ENCODE peak calls at places on chromosomes 2 and 18, in four cellular contexts. C is left ventricle myocardium inferior, W is GM20000, N is neural crest cell. Z is an unnamed sample.

GRCh38 chr2:71563872-71564271 is 110.5 kb downstream of the DYSF start:
- DNase-seq in N (no peak), W (no peak), C (no peak), Z (no peak)

GRCh38 chr2:80303825-80304521 is 579 bp downstream of the LRRTM1 start:
- DNase-seq in C (no peak), W (no peak), N (peak; percentile 57), Z (peak; percentile 63)

GRCh38 chr2:193895226-193895625 is 1700.5 kb upstream of the TMEFF2 start:
- DNase-seq in C (no peak), W (no peak), N (no peak), Z (no peak)

GRCh38 chr18:12422936-12423335 is 15.2 kb downstream of the PRELID3A start:
- DNase-seq in C (no peak), N (no peak), W (no peak), Z (no peak)

GRCh38 chr2:240919161-240919781 is 13.1 kb downstream of the CROCC2 start:
- DNase-seq in W (no peak), N (no peak), C (peak; percentile 12), Z (peak; percentile 2)

GRCh38 chr2:99777266-99777640 is 287.4 kb upstream of the REV1 start:
- DNase-seq in C (no peak), N (no peak), W (no peak), Z (no peak)

GRCh38 chr2:119005565-119005964 is 63.6 kb downstream of the MARCO start:
- DNase-seq in C (no peak), N (no peak), W (no peak), Z (no peak)

GRCh38 chr2:42913280-42913878 is 121.0 kb upstream of the HAAO start:
- DNase-seq in N (no peak), W (no peak), C (no peak), Z (no peak)

GRCh38 chr2:102478686-102479470 is 5.9 kb downstream of the SLC9A4 start:
- DNase-seq in N (no peak), C (no peak), W (no peak), Z (no peak)

GRCh38 chr2:132620115-132620514 is 49.9 kb downstream of the LYPD1 start:
- DNase-seq in W (no peak), C (no peak), N (no peak), Z (no peak)

GRCh38 chr2:22701761-22702160 is 683.2 kb upstream of the KLHL29 start:
- DNase-seq in C (no peak), W (no peak), N (no peak), Z (no peak)

GRCh38 chr2:64456298-64456697 is 2.3 kb downstream of the LGALSL start:
- DNase-seq in C (no peak), W (no peak), N (no peak), Z (no peak)

GRCh38 chr2:8839189-8839965 is 2.0 kb upstream of the KIDINS220 start:
- DNase-seq in W (no peak), C (no peak), N (no peak), Z (no peak)

GRCh38 chr18:11658989-11659388 is 30.1 kb upstream of the GNAL start:
- DNase-seq in W (no peak), N (no peak), C (no peak), Z (no peak)

GRCh38 chr2:214542866-214543265 is 132.0 kb downstream of the VWC2L start:
- DNase-seq in W (no peak), C (no peak), N (no peak), Z (no peak)

GRCh38 chr2:200864206-200864976 is at the start of gene CLK1:
- DNase-seq in N (peak; percentile 81), C (peak; percentile 98), W (peak; percentile 94), Z (peak; percentile 90)

GRCh38 chr2:65722028-65722427 is 289.6 kb upstream of the SPRED2 start:
- DNase-seq in C (peak; percentile 29), W (no peak), N (peak; percentile 42), Z (peak; percentile 63)

GRCh38 chr18:79942786-79943607 is 8.5 kb downstream of the SLC66A2 start:
- DNase-seq in N (no peak), C (no peak), W (no peak), Z (no peak)

GRCh38 chr2:172833898-172834297 is 98.3 kb downstream of the RAPGEF4 start:
- DNase-seq in W (no peak), C (no peak), N (no peak), Z (no peak)

GRCh38 chr2:18435425-18436037 is 124.9 kb downstream of the RDH14 start:
- DNase-seq in W (no peak), N (peak; percentile 42), C (no peak), Z (peak; percentile 53)

GRCh38 chr2:234955971-234956509 is 4.2 kb downstream of the SH3BP4 start:
- DNase-seq in N (no peak), C (no peak), W (no peak), Z (no peak)

GRCh38 chr2:153074207-153074606 is 355.8 kb downstream of the ARL6IP6 start:
- DNase-seq in W (no peak), N (no peak), C (no peak), Z (no peak)

GRCh38 chr2:19623488-19623887 is 265.1 kb upstream of the OSR1 start:
- DNase-seq in W (no peak), N (no peak), C (no peak), Z (no peak)

GRCh38 chr18:54129448-54130134 is 94.9 kb downstream of the MBD2 start:
- DNase-seq in C (no peak), W (peak; percentile 37), N (no peak), Z (no peak)

GRCh38 chr2:190418717-190419116 is 10.6 kb downstream of the MFSD6 start:
- DNase-seq in N (no peak), W (no peak), C (no peak), Z (no peak)

GRCh38 chr2:172972005-172972619 is 103.5 kb upstream of the MAP3K20 start:
- DNase-seq in C (no peak), N (peak; percentile 16), W (peak; percentile 67), Z (peak; percentile 41)

GRCh38 chr18:74567805-74568204 is 29.9 kb upstream of the ZNF407 start:
- DNase-seq in N (no peak), C (no peak), W (no peak), Z (no peak)

GRCh38 chr18:58723810-58724602 is 52.7 kb downstream of the MALT1 start:
- DNase-seq in C (no peak), N (no peak), W (no peak), Z (no peak)

GRCh38 chr2:867296-867695 is 83.4 kb upstream of the SNTG2 start:
- DNase-seq in W (no peak), C (no peak), N (no peak), Z (no peak)

GRCh38 chr2:113887393-113887792 is 2.5 kb upstream of the ACTR3 start:
- DNase-seq in N (no peak), W (no peak), C (no peak), Z (no peak)

GRCh38 chr2:113890253-113891235 is 655 bp downstream of the ACTR3 start:
- DNase-seq in W (peak; percentile 55), C (peak; percentile 49), N (peak; percentile 41), Z (peak; percentile 68)

GRCh38 chr2:113888641-113889470 is 1.0 kb upstream of the ACTR3 start:
- DNase-seq in C (peak; percentile 45), N (no peak), W (no peak), Z (peak; percentile 62)

GRCh38 chr2:113891265-113891959 is 1.5 kb downstream of the ACTR3 start:
- DNase-seq in W (no peak), C (no peak), N (no peak), Z (no peak)

DNA sequence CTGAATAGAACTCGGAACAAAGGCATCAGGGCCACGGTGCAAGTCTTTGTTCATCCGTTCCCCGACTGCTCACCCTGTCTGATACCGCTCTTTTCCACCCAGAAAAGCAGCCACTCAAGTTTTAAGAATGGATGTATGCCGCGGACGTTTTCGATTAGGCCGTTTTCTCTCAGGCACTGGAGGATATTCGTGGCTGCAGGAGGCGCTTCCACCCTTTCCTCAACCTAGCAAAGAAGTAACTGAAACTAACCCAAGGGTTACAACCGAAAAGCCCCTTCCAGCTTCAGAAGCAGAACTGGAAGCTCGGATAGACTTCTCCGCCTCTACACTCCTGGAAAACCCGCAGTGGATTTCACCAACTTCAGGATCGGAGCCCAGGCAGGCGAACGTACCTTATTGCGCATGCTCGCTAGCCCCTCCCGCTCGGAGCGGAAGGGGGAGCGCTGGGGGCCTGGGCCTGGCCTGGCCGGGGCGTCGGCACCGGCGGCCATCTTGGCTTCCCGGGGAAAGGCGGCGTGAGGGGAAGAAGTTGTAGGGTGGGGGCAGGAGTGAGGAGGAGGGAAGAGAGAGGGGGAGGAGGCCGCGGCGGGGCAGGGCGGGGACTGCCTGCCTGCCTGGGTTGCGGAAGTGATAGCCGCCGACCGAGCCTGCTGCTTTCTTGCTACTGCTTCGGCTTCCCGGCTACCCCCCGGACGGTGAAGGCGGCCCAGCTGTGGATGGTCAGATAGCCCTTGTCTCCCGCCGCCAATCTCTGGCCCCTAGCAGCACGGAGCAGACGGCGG is at the start of gene ACTR3:
- DNase-seq in W (peak; percentile 93), N (peak; percentile 100), C (peak; percentile 97), Z (peak; percentile 99)
- TF ChIP-seq CTCF in W (no peak), N (no peak), C (no peak), Z (no peak)

GRCh38 chr18:42734520-42734919 is 381.0 kb downstream of the RIT2 start:
- DNase-seq in W (no peak), N (no peak), C (no peak), Z (no peak)

GRCh38 chr18:42736074-42736473 is 379.4 kb downstream of the RIT2 start:
- DNase-seq in W (no peak), C (no peak), N (no peak), Z (no peak)

DNA sequence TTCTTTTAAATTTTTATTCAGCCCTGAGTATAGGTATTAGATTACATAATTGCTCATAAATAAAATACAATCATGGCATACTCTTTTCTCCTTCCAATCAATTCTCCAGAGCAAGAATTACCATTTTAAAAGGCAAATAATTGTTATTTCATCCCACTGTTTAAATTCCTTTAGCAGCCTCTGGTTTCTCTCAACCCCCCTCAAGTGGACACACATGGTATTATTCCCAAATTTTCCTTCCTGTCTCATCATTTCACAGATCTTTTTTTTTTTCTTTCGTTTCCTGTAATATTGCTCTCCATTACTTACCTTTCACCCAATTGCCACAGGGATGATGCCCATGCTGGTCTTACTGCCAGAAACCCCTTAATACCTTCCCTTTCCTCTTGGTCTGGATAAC is 385.2 kb downstream of the RIT2 start:
- DNase-seq in N (no peak), W (no peak), C (no peak), Z (no peak)
- TF ChIP-seq CTCF in N (peak; percentile 50), W (no peak), C (peak; percentile 38), Z (peak; percentile 36)

GRCh38 chr2:231926761-231927565 is 767 bp upstream of the NPPC start:
- DNase-seq in W (peak; percentile 55), N (no peak), C (no peak), Z (peak; percentile 31)
- TF ChIP-seq CTCF in W (no peak), N (no peak), C (no peak), Z (no peak)

DNA sequence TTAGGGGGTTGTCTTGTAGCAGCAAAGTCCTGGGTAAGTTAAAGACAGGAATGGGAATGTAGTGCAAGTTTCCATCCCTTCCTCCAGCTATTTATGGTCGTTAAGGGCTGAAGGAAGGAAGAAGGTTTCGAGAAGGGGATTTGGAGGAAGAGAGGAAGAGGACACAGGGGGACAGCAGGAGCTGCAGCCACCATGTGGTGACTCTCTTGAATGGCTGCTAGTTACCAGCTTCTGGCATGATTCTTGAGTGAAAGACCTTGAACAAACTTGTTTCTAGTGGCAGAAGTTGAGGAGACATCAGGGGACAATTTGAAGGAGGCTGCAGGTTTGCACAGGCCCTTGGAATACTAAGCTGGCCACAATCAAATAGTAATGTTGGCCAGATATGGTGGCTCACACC is 116.6 kb downstream of the MTX2 start:
- DNase-seq in C (no peak), W (no peak), N (no peak), Z (no peak)
- TF ChIP-seq CTCF in C (no peak), W (no peak), N (no peak), Z (no peak)